ENCODE peak calls at places on chromosomes 16 and 17, in nine cellular contexts. One of them, this sample, is unnamed.

GRCh38 chr17:48456584-48456983 is 26.6 kb upstream of the SKAP1 start:
- DNase-seq in nephron progenitor cell: no peak
- DNase-seq in dorsolateral prefrontal cortex: no peak
- DNase-seq in kidney: no peak
- DNase-seq in activated CD4-positive, alpha-beta T cell treated with anti-CD3 and anti-CD28 coated beads, Interleukin-2, amount 50 U/mL, for 1 hour: no peak
- DNase-seq in Ammon's horn: no peak
- DNase-seq in GM19239: no peak
- DNase-seq in Peyer's patch: no peak
- DNase-seq in AG09319: no peak
- DNase-seq in this sample: no peak

GRCh38 chr17:60043846-60044245 is 34.9 kb downstream of the HEATR6 start:
- DNase-seq in nephron progenitor cell: no peak
- DNase-seq in dorsolateral prefrontal cortex: no peak
- DNase-seq in kidney: no peak
- DNase-seq in activated CD4-positive, alpha-beta T cell treated with anti-CD3 and anti-CD28 coated beads, Interleukin-2, amount 50 U/mL, for 1 hour: no peak
- DNase-seq in Ammon's horn: no peak
- DNase-seq in GM19239: no peak
- DNase-seq in Peyer's patch: no peak
- DNase-seq in AG09319: no peak
- DNase-seq in this sample: no peak

GRCh38 chr16:69448470-69449193 is 24.2 kb downstream of the CYB5B start:
- DNase-seq in nephron progenitor cell: no peak
- DNase-seq in dorsolateral prefrontal cortex: no peak
- DNase-seq in kidney: no peak
- DNase-seq in activated CD4-positive, alpha-beta T cell treated with anti-CD3 and anti-CD28 coated beads, Interleukin-2, amount 50 U/mL, for 1 hour: no peak
- DNase-seq in Ammon's horn: peak
- DNase-seq in GM19239: no peak
- DNase-seq in Peyer's patch: no peak
- DNase-seq in AG09319: peak
- DNase-seq in this sample: no peak

GRCh38 chr16:48234630-48235029 is 9.5 kb upstream of the LONP2 start:
- DNase-seq in nephron progenitor cell: no peak
- DNase-seq in dorsolateral prefrontal cortex: no peak
- DNase-seq in kidney: no peak
- DNase-seq in activated CD4-positive, alpha-beta T cell treated with anti-CD3 and anti-CD28 coated beads, Interleukin-2, amount 50 U/mL, for 1 hour: no peak
- DNase-seq in Ammon's horn: no peak
- DNase-seq in GM19239: no peak
- DNase-seq in Peyer's patch: no peak
- DNase-seq in AG09319: no peak
- DNase-seq in this sample: no peak

GRCh38 chr17:13031718-13032350 is 14.0 kb upstream of the ELAC2 start:
- DNase-seq in nephron progenitor cell: peak
- DNase-seq in dorsolateral prefrontal cortex: no peak
- DNase-seq in kidney: no peak
- DNase-seq in activated CD4-positive, alpha-beta T cell treated with anti-CD3 and anti-CD28 coated beads, Interleukin-2, amount 50 U/mL, for 1 hour: peak
- DNase-seq in Ammon's horn: peak
- DNase-seq in GM19239: peak
- DNase-seq in Peyer's patch: no peak
- DNase-seq in AG09319: no peak
- DNase-seq in this sample: peak

GRCh38 chr17:41919165-41919817 is 540 bp upstream of the ACLY start:
- DNase-seq in nephron progenitor cell: no peak
- DNase-seq in dorsolateral prefrontal cortex: peak
- DNase-seq in kidney: no peak
- DNase-seq in activated CD4-positive, alpha-beta T cell treated with anti-CD3 and anti-CD28 coated beads, Interleukin-2, amount 50 U/mL, for 1 hour: peak
- DNase-seq in Ammon's horn: no peak
- DNase-seq in GM19239: no peak
- DNase-seq in Peyer's patch: no peak
- DNase-seq in AG09319: no peak
- DNase-seq in this sample: peak

GRCh38 chr16:84823484-84823883 is 3.7 kb downstream of the CRISPLD2 start:
- DNase-seq in nephron progenitor cell: no peak
- DNase-seq in dorsolateral prefrontal cortex: no peak
- DNase-seq in kidney: no peak
- DNase-seq in activated CD4-positive, alpha-beta T cell treated with anti-CD3 and anti-CD28 coated beads, Interleukin-2, amount 50 U/mL, for 1 hour: no peak
- DNase-seq in Ammon's horn: no peak
- DNase-seq in GM19239: no peak
- DNase-seq in Peyer's patch: no peak
- DNase-seq in AG09319: no peak
- DNase-seq in this sample: no peak

GRCh38 chr16:50408001-50408400 is 39.2 kb upstream of the BRD7 start:
- DNase-seq in nephron progenitor cell: no peak
- DNase-seq in dorsolateral prefrontal cortex: no peak
- DNase-seq in kidney: no peak
- DNase-seq in activated CD4-positive, alpha-beta T cell treated with anti-CD3 and anti-CD28 coated beads, Interleukin-2, amount 50 U/mL, for 1 hour: no peak
- DNase-seq in Ammon's horn: no peak
- DNase-seq in GM19239: no peak
- DNase-seq in Peyer's patch: no peak
- DNase-seq in AG09319: no peak
- DNase-seq in this sample: no peak